ENCODE peak calls at places on chromosome 18, in four cellular contexts. H is heart right ventricle, I is mesenchymal stem cell, L is fibroblast of mammary gland. P is an unnamed sample.

GRCh38 chr18:44323125-44323524 is 357.6 kb upstream of the SETBP1 start:
- DNase-seq in H (no peak), I (no peak), L (no peak), P (no peak)

GRCh38 chr18:51123936-51124486 is 73.5 kb downstream of the MEX3C start:
- DNase-seq in H (no peak), I (no peak), L (no peak), P (no peak)

GRCh38 chr18:78790511-78790910 is 189.1 kb upstream of the SALL3 start:
- DNase-seq in H (no peak), I (no peak), L (no peak), P (peak)

GRCh38 chr18:68660355-68661183 is 54.3 kb downstream of the TMX3 start:
- DNase-seq in H (no peak), I (peak), L (peak), P (no peak)

GRCh38 chr18:36889316-36889715 is 60.4 kb downstream of the KIAA1328 start:
- DNase-seq in H (no peak), I (peak), L (peak), P (no peak)

GRCh38 chr18:26757263-26758019 is 108.1 kb downstream of the AQP4 start:
- DNase-seq in H (no peak), I (no peak), L (no peak), P (no peak)

GRCh38 chr18:55018602-55019001 is 59.3 kb upstream of the CCDC68 start:
- DNase-seq in H (no peak), I (peak), L (peak), P (no peak)

GRCh38 chr18:65941482-65941881 is 190.7 kb downstream of the CDH7 start:
- DNase-seq in H (no peak), I (no peak), L (no peak), P (no peak)

GRCh38 chr18:48391863-48392262 is 17.3 kb downstream of the ZBTB7C start:
- DNase-seq in H (peak), I (no peak), L (no peak), P (peak)

GRCh38 chr18:59927246-59927825 is 27.5 kb downstream of the PMAIP1 start:
- DNase-seq in H (no peak), I (no peak), L (peak), P (no peak)

GRCh38 chr18:32289480-32290075 is 99.7 kb downstream of the MEP1B start:
- DNase-seq in H (no peak), I (peak), L (peak), P (no peak)

GRCh38 chr18:73942081-73942625 is 205.5 kb downstream of the FBXO15 start:
- DNase-seq in H (no peak), I (no peak), L (no peak), P (no peak)

GRCh38 chr18:9740076-9740475 is 32.0 kb downstream of the RAB31 start:
- DNase-seq in H (no peak), I (no peak), L (no peak), P (no peak)

GRCh38 chr18:55264108-55264507 is 304.8 kb upstream of the CCDC68 start:
- DNase-seq in H (no peak), I (no peak), L (no peak), P (no peak)

GRCh38 chr18:13982136-13982535 is 66.8 kb upstream of the MC2R start:
- DNase-seq in H (no peak), I (no peak), L (no peak), P (no peak)

GRCh38 chr18:37553633-37554398 is 11.8 kb downstream of the CELF4 start:
- DNase-seq in H (no peak), I (no peak), L (no peak), P (peak)

GRCh38 chr18:47113796-47114540 is 36.3 kb downstream of the HDHD2 start:
- DNase-seq in H (no peak), I (no peak), L (peak), P (no peak)

GRCh38 chr18:7728297-7728696 is 161.2 kb downstream of the PTPRM start:
- DNase-seq in H (no peak), I (no peak), L (no peak), P (no peak)

GRCh38 chr18:79952457-79952995 is 1.1 kb upstream of the SLC66A2 start:
- DNase-seq in H (peak), I (no peak), L (no peak), P (no peak)

GRCh38 chr18:79954791-79955190 is 3.3 kb upstream of the SLC66A2 start:
- DNase-seq in H (no peak), I (no peak), L (no peak), P (no peak)

GRCh38 chr18:79951545-79952456 is at the start of gene SLC66A2:
- DNase-seq in H (peak), I (peak), L (peak), P (peak)

GRCh38 chr18:79953921-79954651 is 2.6 kb upstream of the SLC66A2 start:
- DNase-seq in H (no peak), I (peak), L (no peak), P (no peak)

DNA sequence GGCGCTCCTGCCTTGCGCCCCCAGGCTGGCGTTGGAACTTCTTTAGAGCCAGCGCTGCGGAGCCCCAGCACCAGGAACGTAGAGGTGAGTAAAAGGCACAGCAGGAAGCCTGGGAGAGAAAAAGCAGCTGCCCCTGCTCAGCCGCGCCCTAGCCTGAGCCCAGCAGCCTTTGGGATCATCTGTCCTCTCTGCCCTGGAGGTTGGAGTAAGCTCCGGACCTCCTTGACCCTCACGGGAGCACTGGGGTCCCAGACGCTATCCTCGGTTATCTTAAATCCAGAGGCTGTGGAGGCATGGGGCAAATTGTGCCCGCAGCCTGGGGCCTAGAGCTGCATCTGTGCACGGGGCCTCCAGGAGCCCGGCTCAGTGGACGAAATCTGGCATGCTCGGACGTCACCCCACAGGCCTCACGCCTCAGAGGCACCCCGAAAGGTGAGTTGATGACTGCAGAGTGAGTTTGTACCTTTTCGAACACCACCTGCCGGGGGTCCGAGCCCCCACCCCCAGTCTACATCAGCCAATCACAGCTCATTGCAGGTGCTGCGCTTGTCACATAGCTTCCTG is 1.6 kb upstream of the SLC66A2 start:
- DNase-seq in H (no peak), I (peak), L (no peak), P (peak)
- H3K4me3 ChIP-seq in H (no peak), I (no peak), L (no peak), P (no peak)

GRCh38 chr18:63550068-63550467 is 7.9 kb downstream of the SERPINB12 start:
- DNase-seq in H (no peak), I (no peak), L (no peak), P (no peak)

GRCh38 chr18:63552581-63552980 is 10.4 kb downstream of the SERPINB12 start:
- DNase-seq in H (no peak), I (no peak), L (no peak), P (no peak)

GRCh38 chr18:63551769-63552168 is 9.6 kb downstream of the SERPINB12 start:
- DNase-seq in H (no peak), I (no peak), L (no peak), P (no peak)

DNA sequence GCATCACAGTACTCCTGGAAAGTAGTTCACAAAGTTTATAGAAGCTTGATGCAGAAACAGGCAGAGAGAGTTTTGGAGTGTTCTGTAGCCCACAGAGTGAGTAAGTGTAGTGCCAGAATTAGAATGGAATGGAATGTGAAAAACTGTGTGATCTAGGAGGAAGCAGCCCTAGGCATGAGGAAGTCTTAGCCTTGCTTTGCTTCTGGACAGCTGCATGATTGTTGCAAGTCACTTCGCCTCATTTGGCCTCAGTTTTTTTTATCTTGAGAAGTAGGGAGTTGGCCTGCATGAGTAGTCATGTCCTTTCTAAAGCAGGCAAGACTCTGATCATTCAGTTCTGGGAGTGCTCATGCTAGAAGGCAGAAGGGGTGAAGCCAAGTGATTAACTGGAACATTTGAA is 10.9 kb downstream of the SERPINB12 start:
- DNase-seq in H (no peak), I (peak), L (peak), P (no peak)
- H3K4me3 ChIP-seq in H (no peak), I (peak), L (no peak), P (no peak)

GRCh38 chr18:58176915-58177717 is 133.1 kb downstream of the NEDD4L start:
- DNase-seq in H (no peak), I (peak), L (peak), P (no peak)
- H3K4me3 ChIP-seq in H (no peak), I (peak), L (no peak), P (no peak)

DNA sequence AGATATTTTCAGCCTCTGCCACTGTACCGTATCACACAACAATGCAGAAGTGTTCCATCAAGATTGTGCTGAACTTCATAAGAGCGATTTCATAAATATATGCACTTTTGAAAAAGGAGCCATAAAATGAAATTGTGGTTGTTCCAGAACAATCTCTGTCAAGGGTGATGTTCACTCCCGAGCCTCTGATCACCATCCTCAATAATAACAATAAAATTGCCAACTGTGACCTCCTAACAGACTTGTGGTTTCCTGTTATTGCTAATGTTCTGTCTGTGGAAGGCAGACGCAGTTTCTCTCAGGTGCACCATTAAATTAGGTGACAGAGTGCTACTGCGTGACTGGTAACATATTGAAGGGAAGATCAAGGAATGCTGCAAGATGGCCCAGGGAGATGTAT is 383.7 kb downstream of the SOCS6 start:
- DNase-seq in H (no peak), I (no peak), L (no peak), P (no peak)
- H3K4me3 ChIP-seq in H (no peak), I (no peak), L (no peak), P (no peak)

DNA sequence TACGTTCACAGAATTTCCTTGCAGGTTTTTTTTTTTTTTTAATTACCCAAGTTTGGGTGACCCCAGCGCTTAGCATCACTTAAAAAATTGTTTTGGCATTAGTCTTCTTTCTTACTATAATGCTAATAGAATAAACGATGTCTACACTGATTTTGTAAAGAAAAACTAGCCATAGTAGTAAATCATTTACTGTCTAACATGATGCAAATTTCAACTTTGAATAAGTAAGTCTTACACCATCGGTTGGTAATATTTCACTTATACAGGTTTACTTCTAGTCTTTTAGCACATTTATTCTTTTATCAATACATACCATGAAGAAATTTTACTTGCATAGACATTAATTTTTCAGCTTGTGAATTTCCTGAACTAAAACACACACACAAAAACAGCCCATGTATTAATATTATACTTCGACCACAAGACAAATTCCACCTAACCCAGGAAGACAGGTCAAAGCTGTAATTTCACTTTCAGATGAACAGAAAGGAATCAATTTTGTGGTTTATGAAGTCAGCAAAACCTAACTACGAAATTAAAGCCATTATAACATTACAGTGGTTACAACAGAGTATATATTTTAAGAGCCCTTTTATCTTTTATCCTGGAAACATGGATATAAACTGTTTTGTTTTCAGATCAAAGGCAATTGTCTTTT is 1.9 kb downstream of the YES1 start:
- DNase-seq in H (no peak), I (no peak), L (no peak), P (no peak)
- H3K4me3 ChIP-seq in H (peak), I (peak), L (no peak), P (no peak)

GRCh38 chr18:39205565-39205964 is 1640.0 kb upstream of the CELF4 start:
- DNase-seq in H (no peak), I (peak), L (peak), P (no peak)
- H3K4me3 ChIP-seq in H (no peak), I (no peak), L (no peak), P (no peak)

GRCh38 chr18:43017622-43018021 is 97.9 kb downstream of the RIT2 start:
- DNase-seq in H (no peak), I (no peak), L (no peak), P (no peak)

DNA sequence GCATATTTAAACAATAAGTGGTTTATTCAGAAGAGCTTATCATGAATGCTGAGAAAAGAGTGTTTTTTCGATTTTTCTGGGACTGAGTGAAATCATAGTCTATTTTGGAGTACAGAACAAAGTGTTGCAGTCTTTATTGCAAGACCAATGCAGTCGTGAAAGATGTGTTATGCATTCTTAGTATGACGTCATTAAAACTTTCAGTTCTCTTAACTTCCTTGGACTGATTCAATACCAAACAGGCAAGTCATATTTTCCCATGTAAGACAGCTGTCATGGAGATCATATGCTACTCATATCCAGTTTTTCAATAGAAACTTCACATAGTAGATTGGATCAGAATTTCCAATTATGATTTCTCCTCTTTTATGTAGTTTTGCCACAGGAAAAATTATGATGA is 92.6 kb downstream of the RIT2 start:
- DNase-seq in H (no peak), I (no peak), L (no peak), P (no peak)
- H3K4me3 ChIP-seq in H (no peak), I (no peak), L (no peak), P (no peak)